ENCODE peak calls at places on chromosomes 2 and 18, in seven cellular contexts. One of them, this sample, is unnamed.

GRCh38 chr2:186496401-186496800 is 10.3 kb downstream of the ZC3H15 start:
- DNase-seq in activated CD4-positive, alpha-beta T cell treated with anti-CD3 and anti-CD28 coated beads for 24 hours: no peak
- DNase-seq in iris pigment epithelial cell: no peak
- DNase-seq in WTC11: no peak
- DNase-seq in Right ventricle myocardium superior: no peak
- DNase-seq in T-cell: no peak
- DNase-seq in hepatic stellate cell: no peak
- DNase-seq in this sample: no peak

GRCh38 chr18:59672125-59672769 is 25.0 kb downstream of the CCBE1 start:
- DNase-seq in T-cell: no peak
- DNase-seq in activated CD4-positive, alpha-beta T cell treated with anti-CD3 and anti-CD28 coated beads for 24 hours: no peak
- DNase-seq in hepatic stellate cell: no peak
- DNase-seq in Right ventricle myocardium superior: no peak
- DNase-seq in iris pigment epithelial cell: no peak
- DNase-seq in WTC11: no peak
- DNase-seq in this sample: no peak

GRCh38 chr2:176682278-176682677 is 413.0 kb downstream of the MTX2 start:
- DNase-seq in activated CD4-positive, alpha-beta T cell treated with anti-CD3 and anti-CD28 coated beads for 24 hours: no peak
- DNase-seq in hepatic stellate cell: no peak
- DNase-seq in iris pigment epithelial cell: peak; percentile 2
- DNase-seq in WTC11: no peak
- DNase-seq in T-cell: no peak
- DNase-seq in Right ventricle myocardium superior: no peak
- DNase-seq in this sample: no peak

GRCh38 chr2:63101954-63102353 is 51.3 kb downstream of the OTX1 start:
- DNase-seq in activated CD4-positive, alpha-beta T cell treated with anti-CD3 and anti-CD28 coated beads for 24 hours: no peak
- DNase-seq in Right ventricle myocardium superior: no peak
- DNase-seq in WTC11: no peak
- DNase-seq in iris pigment epithelial cell: no peak
- DNase-seq in T-cell: no peak
- DNase-seq in hepatic stellate cell: no peak
- DNase-seq in this sample: no peak

GRCh38 chr2:30716117-30716900 is 90.9 kb downstream of the CAPN13 start:
- DNase-seq in activated CD4-positive, alpha-beta T cell treated with anti-CD3 and anti-CD28 coated beads for 24 hours: no peak
- DNase-seq in iris pigment epithelial cell: no peak
- DNase-seq in WTC11: no peak
- DNase-seq in T-cell: no peak
- DNase-seq in Right ventricle myocardium superior: no peak
- DNase-seq in hepatic stellate cell: no peak
- DNase-seq in this sample: peak; percentile 29

GRCh38 chr2:53515435-53516332 is 251.9 kb upstream of the CHAC2 start:
- DNase-seq in iris pigment epithelial cell: no peak
- DNase-seq in Right ventricle myocardium superior: no peak
- DNase-seq in WTC11: peak; percentile 29
- DNase-seq in activated CD4-positive, alpha-beta T cell treated with anti-CD3 and anti-CD28 coated beads for 24 hours: no peak
- DNase-seq in T-cell: no peak
- DNase-seq in hepatic stellate cell: no peak
- DNase-seq in this sample: no peak

GRCh38 chr2:48933824-48934223 is 178.3 kb upstream of the LHCGR start:
- DNase-seq in iris pigment epithelial cell: no peak
- DNase-seq in activated CD4-positive, alpha-beta T cell treated with anti-CD3 and anti-CD28 coated beads for 24 hours: no peak
- DNase-seq in hepatic stellate cell: no peak
- DNase-seq in T-cell: no peak
- DNase-seq in Right ventricle myocardium superior: no peak
- DNase-seq in WTC11: no peak
- DNase-seq in this sample: no peak

GRCh38 chr2:147156970-147157369 is 687.9 kb upstream of the ACVR2A start:
- DNase-seq in activated CD4-positive, alpha-beta T cell treated with anti-CD3 and anti-CD28 coated beads for 24 hours: no peak
- DNase-seq in WTC11: no peak
- DNase-seq in Right ventricle myocardium superior: no peak
- DNase-seq in iris pigment epithelial cell: no peak
- DNase-seq in T-cell: no peak
- DNase-seq in hepatic stellate cell: no peak
- DNase-seq in this sample: no peak

GRCh38 chr18:57771183-57771582 is 31.9 kb downstream of the ATP8B1 start:
- DNase-seq in WTC11: no peak
- DNase-seq in Right ventricle myocardium superior: no peak
- DNase-seq in T-cell: no peak
- DNase-seq in hepatic stellate cell: no peak
- DNase-seq in iris pigment epithelial cell: no peak
- DNase-seq in activated CD4-positive, alpha-beta T cell treated with anti-CD3 and anti-CD28 coated beads for 24 hours: no peak
- DNase-seq in this sample: no peak

GRCh38 chr2:159449504-159450124 is 163.1 kb upstream of the WDSUB1 start:
- DNase-seq in T-cell: no peak
- DNase-seq in iris pigment epithelial cell: peak; percentile 9
- DNase-seq in hepatic stellate cell: no peak
- DNase-seq in Right ventricle myocardium superior: no peak
- DNase-seq in WTC11: no peak
- DNase-seq in activated CD4-positive, alpha-beta T cell treated with anti-CD3 and anti-CD28 coated beads for 24 hours: no peak
- DNase-seq in this sample: no peak

GRCh38 chr2:137938204-137938603 is 26.1 kb upstream of the HNMT start:
- DNase-seq in Right ventricle myocardium superior: no peak
- DNase-seq in T-cell: no peak
- DNase-seq in iris pigment epithelial cell: peak; percentile 86
- DNase-seq in hepatic stellate cell: no peak
- DNase-seq in activated CD4-positive, alpha-beta T cell treated with anti-CD3 and anti-CD28 coated beads for 24 hours: no peak
- DNase-seq in WTC11: no peak
- DNase-seq in this sample: no peak

GRCh38 chr2:6071536-6071935 is 379.4 kb downstream of the SOX11 start:
- DNase-seq in activated CD4-positive, alpha-beta T cell treated with anti-CD3 and anti-CD28 coated beads for 24 hours: no peak
- DNase-seq in iris pigment epithelial cell: no peak
- DNase-seq in WTC11: no peak
- DNase-seq in Right ventricle myocardium superior: no peak
- DNase-seq in hepatic stellate cell: no peak
- DNase-seq in T-cell: no peak
- DNase-seq in this sample: no peak

GRCh38 chr18:470661-471501 is 29.6 kb downstream of the COLEC12 start:
- DNase-seq in T-cell: no peak
- DNase-seq in activated CD4-positive, alpha-beta T cell treated with anti-CD3 and anti-CD28 coated beads for 24 hours: no peak
- DNase-seq in iris pigment epithelial cell: peak; percentile 81
- DNase-seq in hepatic stellate cell: no peak
- DNase-seq in Right ventricle myocardium superior: no peak
- DNase-seq in WTC11: no peak
- DNase-seq in this sample: no peak

GRCh38 chr2:19033240-19033639 is 325.2 kb downstream of the OSR1 start:
- DNase-seq in WTC11: no peak
- DNase-seq in T-cell: no peak
- DNase-seq in activated CD4-positive, alpha-beta T cell treated with anti-CD3 and anti-CD28 coated beads for 24 hours: no peak
- DNase-seq in Right ventricle myocardium superior: peak; percentile 29
- DNase-seq in hepatic stellate cell: peak; percentile 9
- DNase-seq in iris pigment epithelial cell: no peak
- DNase-seq in this sample: no peak

GRCh38 chr2:179260224-179260623 is 4.4 kb downstream of the SESTD1 start:
- DNase-seq in Right ventricle myocardium superior: no peak
- DNase-seq in iris pigment epithelial cell: no peak
- DNase-seq in WTC11: no peak
- DNase-seq in activated CD4-positive, alpha-beta T cell treated with anti-CD3 and anti-CD28 coated beads for 24 hours: no peak
- DNase-seq in T-cell: no peak
- DNase-seq in hepatic stellate cell: no peak
- DNase-seq in this sample: no peak

GRCh38 chr2:57497489-57498096 is 549.0 kb upstream of the VRK2 start:
- DNase-seq in T-cell: no peak
- DNase-seq in Right ventricle myocardium superior: peak; percentile 27
- DNase-seq in WTC11: peak; percentile 49
- DNase-seq in iris pigment epithelial cell: peak; percentile 56
- DNase-seq in activated CD4-positive, alpha-beta T cell treated with anti-CD3 and anti-CD28 coated beads for 24 hours: no peak
- DNase-seq in hepatic stellate cell: peak; percentile 13
- DNase-seq in this sample: no peak

GRCh38 chr2:45652090-45653050 is 895 bp downstream of the PRKCE start:
- DNase-seq in hepatic stellate cell: peak; percentile 27
- DNase-seq in activated CD4-positive, alpha-beta T cell treated with anti-CD3 and anti-CD28 coated beads for 24 hours: no peak
- DNase-seq in Right ventricle myocardium superior: peak; percentile 55
- DNase-seq in WTC11: peak; percentile 33
- DNase-seq in T-cell: peak; percentile 17
- DNase-seq in iris pigment epithelial cell: peak; percentile 45
- DNase-seq in this sample: peak; percentile 6

GRCh38 chr18:62524443-62525200 is 1.8 kb downstream of the ZCCHC2 start:
- DNase-seq in Right ventricle myocardium superior: peak; percentile 76
- DNase-seq in T-cell: peak; percentile 67
- DNase-seq in activated CD4-positive, alpha-beta T cell treated with anti-CD3 and anti-CD28 coated beads for 24 hours: peak; percentile 29
- DNase-seq in WTC11: peak; percentile 64
- DNase-seq in iris pigment epithelial cell: peak; percentile 73
- DNase-seq in hepatic stellate cell: peak; percentile 39
- DNase-seq in this sample: peak; percentile 60

GRCh38 chr2:164766217-164766616 is 75.4 kb downstream of the COBLL1 start:
- DNase-seq in hepatic stellate cell: no peak
- DNase-seq in iris pigment epithelial cell: no peak
- DNase-seq in Right ventricle myocardium superior: no peak
- DNase-seq in activated CD4-positive, alpha-beta T cell treated with anti-CD3 and anti-CD28 coated beads for 24 hours: no peak
- DNase-seq in T-cell: no peak
- DNase-seq in WTC11: no peak
- DNase-seq in this sample: no peak

GRCh38 chr2:39994151-39994550 is 215.1 kb upstream of the THUMPD2 start:
- DNase-seq in iris pigment epithelial cell: peak; percentile 71
- DNase-seq in Right ventricle myocardium superior: no peak
- DNase-seq in WTC11: no peak
- DNase-seq in activated CD4-positive, alpha-beta T cell treated with anti-CD3 and anti-CD28 coated beads for 24 hours: no peak
- DNase-seq in hepatic stellate cell: no peak
- DNase-seq in T-cell: no peak
- DNase-seq in this sample: no peak

GRCh38 chr18:57789105-57789504 is 14.0 kb downstream of the ATP8B1 start:
- DNase-seq in hepatic stellate cell: no peak
- DNase-seq in activated CD4-positive, alpha-beta T cell treated with anti-CD3 and anti-CD28 coated beads for 24 hours: no peak
- DNase-seq in T-cell: no peak
- DNase-seq in WTC11: no peak
- DNase-seq in Right ventricle myocardium superior: no peak
- DNase-seq in iris pigment epithelial cell: peak; percentile 66
- DNase-seq in this sample: no peak

GRCh38 chr18:9335255-9336045 is 877 bp downstream of the TWSG1 start:
- DNase-seq in hepatic stellate cell: peak; percentile 16
- DNase-seq in iris pigment epithelial cell: no peak
- DNase-seq in WTC11: no peak
- DNase-seq in Right ventricle myocardium superior: no peak
- DNase-seq in T-cell: no peak
- DNase-seq in activated CD4-positive, alpha-beta T cell treated with anti-CD3 and anti-CD28 coated beads for 24 hours: peak; percentile 3
- DNase-seq in this sample: no peak

GRCh38 chr2:227164745-227165350 is 424 bp downstream of the COL4A3 start:
- DNase-seq in activated CD4-positive, alpha-beta T cell treated with anti-CD3 and anti-CD28 coated beads for 24 hours: no peak
- DNase-seq in iris pigment epithelial cell: peak; percentile 5
- DNase-seq in hepatic stellate cell: peak; percentile 11
- DNase-seq in T-cell: peak; percentile 3
- DNase-seq in WTC11: peak; percentile 45
- DNase-seq in Right ventricle myocardium superior: peak; percentile 62
- DNase-seq in this sample: no peak

GRCh38 chr2:197782121-197782520 is 3.0 kb downstream of the BOLL start:
- DNase-seq in Right ventricle myocardium superior: no peak
- DNase-seq in activated CD4-positive, alpha-beta T cell treated with anti-CD3 and anti-CD28 coated beads for 24 hours: no peak
- DNase-seq in hepatic stellate cell: no peak
- DNase-seq in T-cell: no peak
- DNase-seq in WTC11: no peak
- DNase-seq in iris pigment epithelial cell: no peak
- DNase-seq in this sample: no peak

GRCh38 chr2:107932986-107933385 is 53.3 kb upstream of the SLC5A7 start:
- DNase-seq in T-cell: no peak
- DNase-seq in activated CD4-positive, alpha-beta T cell treated with anti-CD3 and anti-CD28 coated beads for 24 hours: no peak
- DNase-seq in iris pigment epithelial cell: peak; percentile 38
- DNase-seq in WTC11: no peak
- DNase-seq in hepatic stellate cell: no peak
- DNase-seq in Right ventricle myocardium superior: no peak
- DNase-seq in this sample: no peak

GRCh38 chr2:40558772-40559171 is 106.9 kb upstream of the SLC8A1 start:
- DNase-seq in T-cell: no peak
- DNase-seq in Right ventricle myocardium superior: no peak
- DNase-seq in iris pigment epithelial cell: no peak
- DNase-seq in WTC11: no peak
- DNase-seq in activated CD4-positive, alpha-beta T cell treated with anti-CD3 and anti-CD28 coated beads for 24 hours: no peak
- DNase-seq in hepatic stellate cell: no peak
- DNase-seq in this sample: no peak

GRCh38 chr2:42809131-42809875 is 16.9 kb upstream of the HAAO start:
- DNase-seq in iris pigment epithelial cell: no peak
- DNase-seq in T-cell: no peak
- DNase-seq in WTC11: no peak
- DNase-seq in Right ventricle myocardium superior: no peak
- DNase-seq in hepatic stellate cell: no peak
- DNase-seq in activated CD4-positive, alpha-beta T cell treated with anti-CD3 and anti-CD28 coated beads for 24 hours: peak; percentile 36
- DNase-seq in this sample: peak; percentile 48

GRCh38 chr2:238305092-238305862 is 15.0 kb upstream of the TRAF3IP1 start:
- DNase-seq in activated CD4-positive, alpha-beta T cell treated with anti-CD3 and anti-CD28 coated beads for 24 hours: no peak
- DNase-seq in Right ventricle myocardium superior: no peak
- DNase-seq in iris pigment epithelial cell: no peak
- DNase-seq in hepatic stellate cell: no peak
- DNase-seq in WTC11: no peak
- DNase-seq in T-cell: no peak
- DNase-seq in this sample: no peak

GRCh38 chr2:72824224-72824842 is 1.5 kb downstream of the EXOC6B start:
- DNase-seq in Right ventricle myocardium superior: no peak
- DNase-seq in WTC11: no peak
- DNase-seq in activated CD4-positive, alpha-beta T cell treated with anti-CD3 and anti-CD28 coated beads for 24 hours: no peak
- DNase-seq in hepatic stellate cell: peak; percentile 27
- DNase-seq in iris pigment epithelial cell: peak; percentile 78
- DNase-seq in T-cell: no peak
- DNase-seq in this sample: no peak

GRCh38 chr2:229054311-229054710 is 216.8 kb downstream of the PID1 start:
- DNase-seq in T-cell: no peak
- DNase-seq in Right ventricle myocardium superior: no peak
- DNase-seq in WTC11: no peak
- DNase-seq in hepatic stellate cell: no peak
- DNase-seq in iris pigment epithelial cell: no peak
- DNase-seq in activated CD4-positive, alpha-beta T cell treated with anti-CD3 and anti-CD28 coated beads for 24 hours: no peak
- DNase-seq in this sample: no peak

GRCh38 chr18:80253871-80254492 is 6.7 kb upstream of the PARD6G start:
- DNase-seq in WTC11: peak; percentile 24
- DNase-seq in hepatic stellate cell: no peak
- DNase-seq in iris pigment epithelial cell: no peak
- DNase-seq in activated CD4-positive, alpha-beta T cell treated with anti-CD3 and anti-CD28 coated beads for 24 hours: no peak
- DNase-seq in T-cell: peak; percentile 16
- DNase-seq in Right ventricle myocardium superior: no peak
- DNase-seq in this sample: peak; percentile 45

GRCh38 chr2:164903214-164903613 is 52.1 kb downstream of the SLC38A11 start:
- DNase-seq in hepatic stellate cell: no peak
- DNase-seq in T-cell: no peak
- DNase-seq in Right ventricle myocardium superior: no peak
- DNase-seq in activated CD4-positive, alpha-beta T cell treated with anti-CD3 and anti-CD28 coated beads for 24 hours: no peak
- DNase-seq in WTC11: no peak
- DNase-seq in iris pigment epithelial cell: peak; percentile 89
- DNase-seq in this sample: no peak

GRCh38 chr18:11316546-11316945 is 167.2 kb upstream of the PIEZO2 start:
- DNase-seq in WTC11: no peak
- DNase-seq in hepatic stellate cell: no peak
- DNase-seq in iris pigment epithelial cell: no peak
- DNase-seq in T-cell: no peak
- DNase-seq in activated CD4-positive, alpha-beta T cell treated with anti-CD3 and anti-CD28 coated beads for 24 hours: no peak
- DNase-seq in Right ventricle myocardium superior: no peak
- DNase-seq in this sample: no peak

GRCh38 chr2:19887508-19887907 is 14.3 kb downstream of the TTC32 start:
- DNase-seq in T-cell: no peak
- DNase-seq in Right ventricle myocardium superior: no peak
- DNase-seq in iris pigment epithelial cell: no peak
- DNase-seq in hepatic stellate cell: no peak
- DNase-seq in activated CD4-positive, alpha-beta T cell treated with anti-CD3 and anti-CD28 coated beads for 24 hours: no peak
- DNase-seq in WTC11: no peak
- DNase-seq in this sample: no peak

GRCh38 chr2:224039080-224039769 is at the start of gene SERPINE2:
- DNase-seq in T-cell: peak; percentile 32
- DNase-seq in activated CD4-positive, alpha-beta T cell treated with anti-CD3 and anti-CD28 coated beads for 24 hours: peak; percentile 19
- DNase-seq in Right ventricle myocardium superior: peak; percentile 66
- DNase-seq in hepatic stellate cell: peak; percentile 74
- DNase-seq in WTC11: peak; percentile 68
- DNase-seq in iris pigment epithelial cell: peak; percentile 41
- DNase-seq in this sample: peak; percentile 52

This sample was measured in CD8-positive, alpha-beta T cell.